ENCODE peak calls at places on chromosomes 6 and 20, in five cellular contexts. K is activated CD4-positive, alpha-beta memory T cell treated with anti-CD3 and anti-CD28 coated beads for 36 hours; Z is occipital lobe; A is transverse colon; H is NK-92 treated with Interleukin-12 subunit alpha and Interleukin-12 subunit beta, amount 100 ng/mL, for 24 hours. F is an unnamed sample.

GRCh38 chr20:7458459-7458858 is 481.8 kb downstream of the HAO1 start:
- DNase-seq in Z (no peak), A (no peak), K (no peak), H (no peak), F (no peak)

GRCh38 chr6:12494161-12494560 is 204.0 kb downstream of the EDN1 start:
- DNase-seq in Z (no peak), A (no peak), H (no peak), K (no peak), F (no peak)

GRCh38 chr6:31907158-31907813 is 5.4 kb upstream of the ZBTB12 start:
- DNase-seq in H (peak; percentile 59), K (no peak), A (no peak), Z (no peak), F (no peak)

GRCh38 chr6:118645395-118645794 is 6.0 kb downstream of the CEP85L start:
- DNase-seq in K (no peak), H (no peak), Z (no peak), A (no peak), F (no peak)

GRCh38 chr20:58746551-58747399 is 54.2 kb downstream of the NPEPL1 start:
- DNase-seq in Z (no peak), A (no peak), K (no peak), H (no peak), F (no peak)

GRCh38 chr6:141675957-141676356 is 456.8 kb upstream of the GJE1 start:
- DNase-seq in Z (no peak), K (no peak), H (no peak), A (no peak), F (no peak)

GRCh38 chr20:20371133-20371532 is 3.2 kb downstream of the INSM1 start:
- DNase-seq in A (no peak), H (no peak), Z (no peak), K (no peak), F (no peak)

GRCh38 chr6:72841195-72841594 is 219.3 kb downstream of the KCNQ5 start:
- DNase-seq in H (no peak), K (no peak), A (no peak), Z (no peak), F (no peak)

GRCh38 chr6:115865914-115866313 is 194.8 kb downstream of the FRK start:
- DNase-seq in H (no peak), K (no peak), A (no peak), Z (no peak), F (no peak)

GRCh38 chr6:23311211-23311610 is 741.8 kb downstream of the HDGFL1 start:
- DNase-seq in Z (no peak), K (no peak), H (no peak), A (no peak), F (no peak)

GRCh38 chr6:70390067-70390466 is 23.2 kb upstream of the FAM135A start:
- DNase-seq in H (no peak), Z (no peak), A (no peak), K (no peak), F (no peak)

GRCh38 chr6:33632603-33633039 is 11.5 kb downstream of the ITPR3 start:
- DNase-seq in K (peak; percentile 76), A (peak; percentile 73), Z (no peak), H (no peak), F (peak; percentile 83)

GRCh38 chr6:81265106-81265505 is 487.4 kb downstream of the TENT5A start:
- DNase-seq in Z (no peak), K (no peak), A (no peak), H (no peak), F (no peak)

GRCh38 chr20:24547967-24548366 is 78.5 kb downstream of the SYNDIG1 start:
- DNase-seq in H (no peak), K (no peak), Z (no peak), A (no peak), F (no peak)

GRCh38 chr6:125748534-125749111 is 809 bp upstream of the HEY2 start:
- DNase-seq in Z (no peak), H (no peak), K (no peak), A (no peak), F (no peak)

GRCh38 chr20:59082981-59083380 is 40.4 kb upstream of the PRELID3B start:
- DNase-seq in H (no peak), A (no peak), Z (no peak), K (no peak), F (no peak)

GRCh38 chr20:25178563-25179438 is 16.7 kb upstream of the ENTPD6 start:
- DNase-seq in K (peak; percentile 20), H (no peak), A (no peak), Z (no peak), F (no peak)

GRCh38 chr20:20199338-20200160 is 147.2 kb downstream of the CFAP61 start:
- DNase-seq in A (no peak), H (no peak), Z (no peak), K (no peak), F (no peak)

GRCh38 chr6:117986401-117986800 is 79.3 kb downstream of the SLC35F1 start:
- DNase-seq in A (no peak), Z (no peak), H (no peak), K (no peak), F (no peak)

GRCh38 chr6:16760536-16761468 is at the start of gene ATXN1:
- DNase-seq in H (peak; percentile 66), A (peak; percentile 77), Z (peak; percentile 56), K (peak; percentile 61), F (peak; percentile 70)

GRCh38 chr6:137001977-137002302 is 42.8 kb downstream of the IL20RA start:
- DNase-seq in Z (no peak), A (no peak), H (no peak), K (no peak), F (no peak)

GRCh38 chr6:22470454-22471368 is 98.7 kb upstream of the HDGFL1 start:
- DNase-seq in H (no peak), A (peak; percentile 46), Z (no peak), K (no peak), F (no peak)

GRCh38 chr6:28653876-28654275 is 128.2 kb downstream of the GPX5 start:
- DNase-seq in H (no peak), K (no peak), Z (no peak), A (no peak), F (no peak)

GRCh38 chr6:105797313-105797970 is 288.7 kb upstream of the PRDM1 start:
- DNase-seq in H (no peak), Z (no peak), A (no peak), K (no peak), F (no peak)

F was measured in Peyer's patch.